ENCODE peak calls at places on chromosomes 2 and 18, in six cellular contexts. One of them, this sample, is unnamed.

GRCh38 chr2:162245051-162245450 is 1.8 kb upstream of the FAP start:
- DNase-seq in IMR-90: no peak
- DNase-seq in effector memory CD4-positive, alpha-beta T cell: no peak
- DNase-seq in left ventricle myocardium inferior: no peak
- DNase-seq in GM23248: peak; percentile 55
- DNase-seq in neural progenitor cell: no peak
- DNase-seq in this sample: no peak

GRCh38 chr2:240554767-240555493 is 2.9 kb downstream of the ANKMY1 start:
- DNase-seq in effector memory CD4-positive, alpha-beta T cell: no peak
- DNase-seq in GM23248: no peak
- DNase-seq in left ventricle myocardium inferior: no peak
- DNase-seq in neural progenitor cell: peak; percentile 1
- DNase-seq in IMR-90: no peak
- DNase-seq in this sample: no peak

GRCh38 chr2:197633109-197633657 is 42.2 kb downstream of the RFTN2 start:
- DNase-seq in GM23248: peak; percentile 2
- DNase-seq in left ventricle myocardium inferior: no peak
- DNase-seq in IMR-90: no peak
- DNase-seq in effector memory CD4-positive, alpha-beta T cell: no peak
- DNase-seq in neural progenitor cell: no peak
- DNase-seq in this sample: no peak

GRCh38 chr2:66522591-66523379 is 87.9 kb downstream of the MEIS1 start:
- DNase-seq in left ventricle myocardium inferior: no peak
- DNase-seq in GM23248: no peak
- DNase-seq in effector memory CD4-positive, alpha-beta T cell: no peak
- DNase-seq in IMR-90: no peak
- DNase-seq in neural progenitor cell: no peak
- DNase-seq in this sample: no peak

GRCh38 chr2:231554748-231555545 is 24.7 kb upstream of the NMUR1 start:
- DNase-seq in IMR-90: peak; percentile 50
- DNase-seq in left ventricle myocardium inferior: peak; percentile 77
- DNase-seq in effector memory CD4-positive, alpha-beta T cell: no peak
- DNase-seq in neural progenitor cell: no peak
- DNase-seq in GM23248: peak; percentile 45
- DNase-seq in this sample: no peak

GRCh38 chr2:195545811-195546210 is 111.2 kb upstream of the SLC39A10 start:
- DNase-seq in effector memory CD4-positive, alpha-beta T cell: no peak
- DNase-seq in IMR-90: no peak
- DNase-seq in left ventricle myocardium inferior: no peak
- DNase-seq in neural progenitor cell: no peak
- DNase-seq in GM23248: no peak
- DNase-seq in this sample: no peak

GRCh38 chr2:128663371-128664050 is 344.8 kb upstream of the HS6ST1 start:
- DNase-seq in left ventricle myocardium inferior: no peak
- DNase-seq in effector memory CD4-positive, alpha-beta T cell: no peak
- DNase-seq in GM23248: no peak
- DNase-seq in neural progenitor cell: no peak
- DNase-seq in IMR-90: no peak
- DNase-seq in this sample: no peak

GRCh38 chr2:86038291-86039081 is 67.2 kb downstream of the POLR1A start:
- DNase-seq in neural progenitor cell: no peak
- DNase-seq in GM23248: peak; percentile 82
- DNase-seq in left ventricle myocardium inferior: no peak
- DNase-seq in effector memory CD4-positive, alpha-beta T cell: peak; percentile 82
- DNase-seq in IMR-90: no peak
- DNase-seq in this sample: peak; percentile 84

GRCh38 chr2:97713296-97714083 is at the start of gene ZAP70:
- DNase-seq in left ventricle myocardium inferior: peak; percentile 10
- DNase-seq in neural progenitor cell: no peak
- DNase-seq in IMR-90: no peak
- DNase-seq in GM23248: no peak
- DNase-seq in effector memory CD4-positive, alpha-beta T cell: peak; percentile 29
- DNase-seq in this sample: peak; percentile 83

GRCh38 chr2:172227719-172228118 is 125.0 kb upstream of the DLX2 start:
- DNase-seq in GM23248: no peak
- DNase-seq in left ventricle myocardium inferior: no peak
- DNase-seq in IMR-90: no peak
- DNase-seq in effector memory CD4-positive, alpha-beta T cell: no peak
- DNase-seq in neural progenitor cell: no peak
- DNase-seq in this sample: no peak

GRCh38 chr18:74294526-74294925 is 2.8 kb upstream of the CYB5A start:
- DNase-seq in GM23248: peak; percentile 35
- DNase-seq in neural progenitor cell: no peak
- DNase-seq in IMR-90: no peak
- DNase-seq in effector memory CD4-positive, alpha-beta T cell: no peak
- DNase-seq in left ventricle myocardium inferior: no peak
- DNase-seq in this sample: no peak

GRCh38 chr2:15630958-15631719 is 39.5 kb downstream of the DDX1 start:
- DNase-seq in GM23248: no peak
- DNase-seq in IMR-90: no peak
- DNase-seq in neural progenitor cell: no peak
- DNase-seq in left ventricle myocardium inferior: no peak
- DNase-seq in effector memory CD4-positive, alpha-beta T cell: no peak
- DNase-seq in this sample: no peak

GRCh38 chr2:15630121-15630957 is 38.7 kb downstream of the DDX1 start:
- DNase-seq in left ventricle myocardium inferior: no peak
- DNase-seq in neural progenitor cell: no peak
- DNase-seq in effector memory CD4-positive, alpha-beta T cell: no peak
- DNase-seq in GM23248: no peak
- DNase-seq in IMR-90: no peak
- DNase-seq in this sample: no peak

GRCh38 chr2:15633971-15634346 is 42.3 kb downstream of the DDX1 start:
- DNase-seq in GM23248: no peak
- DNase-seq in neural progenitor cell: no peak
- DNase-seq in IMR-90: no peak
- DNase-seq in effector memory CD4-positive, alpha-beta T cell: no peak
- DNase-seq in left ventricle myocardium inferior: no peak
- DNase-seq in this sample: no peak

GRCh38 chr2:15633043-15633970 is 41.6 kb downstream of the DDX1 start:
- DNase-seq in GM23248: no peak
- DNase-seq in effector memory CD4-positive, alpha-beta T cell: no peak
- DNase-seq in IMR-90: no peak
- DNase-seq in left ventricle myocardium inferior: no peak
- DNase-seq in neural progenitor cell: no peak
- DNase-seq in this sample: no peak

GRCh38 chr2:15631883-15632282 is 40.2 kb downstream of the DDX1 start:
- DNase-seq in neural progenitor cell: no peak
- DNase-seq in effector memory CD4-positive, alpha-beta T cell: no peak
- DNase-seq in GM23248: no peak
- DNase-seq in IMR-90: no peak
- DNase-seq in left ventricle myocardium inferior: no peak
- DNase-seq in this sample: no peak
- H3K36me3 ChIP-seq in neural progenitor cell: peaks cover 31% of the 10 kb centered on the region
- H3K36me3 ChIP-seq in effector memory CD4-positive, alpha-beta T cell: peaks cover 64% of the 10 kb centered on the region
- H3K36me3 ChIP-seq in GM23248: peaks cover 65% of the 10 kb centered on the region
- H3K36me3 ChIP-seq in IMR-90: peaks cover 30% of the 10 kb centered on the region
- H3K36me3 ChIP-seq in left ventricle myocardium inferior: peaks cover 78% of the 10 kb centered on the region
- H3K36me3 ChIP-seq in this sample: peaks cover 78% of the 10 kb centered on the region

DNA sequence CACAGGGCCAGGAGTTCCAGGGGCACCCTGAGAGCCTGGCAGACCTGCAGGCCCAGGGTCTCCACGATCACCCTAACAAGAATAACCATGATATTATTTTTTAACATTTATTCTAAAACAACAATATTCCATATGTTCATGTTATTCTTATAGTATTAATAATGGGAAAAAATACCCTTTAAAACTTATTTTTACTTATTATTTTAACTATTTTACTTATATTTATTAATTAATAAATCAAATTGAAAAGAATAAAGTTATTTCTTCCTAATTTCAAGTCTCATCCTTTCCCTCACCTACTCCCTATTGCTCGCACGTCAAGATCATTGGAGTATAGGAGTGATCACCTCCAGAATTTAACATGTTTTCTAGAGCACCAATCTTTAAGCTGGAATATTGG is 71.7 kb downstream of the COL3A1 start:
- DNase-seq in IMR-90: no peak
- DNase-seq in neural progenitor cell: no peak
- DNase-seq in left ventricle myocardium inferior: no peak
- DNase-seq in GM23248: no peak
- DNase-seq in effector memory CD4-positive, alpha-beta T cell: no peak
- DNase-seq in this sample: no peak
- H3K4me1 ChIP-seq in IMR-90: peaks cover 5% of the 10 kb centered on the region
- H3K4me1 ChIP-seq in neural progenitor cell: no peaks in the 10 kb centered on the region
- H3K4me1 ChIP-seq in left ventricle myocardium inferior: no peaks in the 10 kb centered on the region
- H3K4me1 ChIP-seq in GM23248: peaks cover 19% of the 10 kb centered on the region
- H3K4me1 ChIP-seq in effector memory CD4-positive, alpha-beta T cell: no peaks in the 10 kb centered on the region
- H3K4me1 ChIP-seq in this sample: no peaks in the 10 kb centered on the region

GRCh38 chr2:121613152-121613551 is 36.1 kb downstream of the CLASP1 start:
- DNase-seq in effector memory CD4-positive, alpha-beta T cell: no peak
- DNase-seq in GM23248: no peak
- DNase-seq in neural progenitor cell: no peak
- DNase-seq in IMR-90: no peak
- DNase-seq in left ventricle myocardium inferior: no peak
- DNase-seq in this sample: no peak

GRCh38 chr2:121611730-121612705 is 37.2 kb downstream of the CLASP1 start:
- DNase-seq in GM23248: no peak
- DNase-seq in left ventricle myocardium inferior: no peak
- DNase-seq in effector memory CD4-positive, alpha-beta T cell: no peak
- DNase-seq in neural progenitor cell: no peak
- DNase-seq in IMR-90: no peak
- DNase-seq in this sample: no peak

GRCh38 chr2:121613774-121614173 is 35.5 kb downstream of the CLASP1 start:
- DNase-seq in GM23248: no peak
- DNase-seq in left ventricle myocardium inferior: no peak
- DNase-seq in IMR-90: peak; percentile 19
- DNase-seq in neural progenitor cell: no peak
- DNase-seq in effector memory CD4-positive, alpha-beta T cell: no peak
- DNase-seq in this sample: no peak

GRCh38 chr2:121617042-121617599 is 32.1 kb downstream of the CLASP1 start:
- DNase-seq in effector memory CD4-positive, alpha-beta T cell: no peak
- DNase-seq in IMR-90: peak; percentile 44
- DNase-seq in left ventricle myocardium inferior: no peak
- DNase-seq in GM23248: peak; percentile 10
- DNase-seq in neural progenitor cell: peak; percentile 21
- DNase-seq in this sample: no peak
- H3K27ac ChIP-seq in effector memory CD4-positive, alpha-beta T cell: no peak overlapping the region
- H3K27ac ChIP-seq in IMR-90: no peak overlapping the region
- H3K27ac ChIP-seq in left ventricle myocardium inferior: peak overlapping the region; percentile 21
- H3K27ac ChIP-seq in GM23248: no peak overlapping the region
- H3K27ac ChIP-seq in neural progenitor cell: no peak overlapping the region
- H3K27ac ChIP-seq in this sample: no peak overlapping the region

DNA sequence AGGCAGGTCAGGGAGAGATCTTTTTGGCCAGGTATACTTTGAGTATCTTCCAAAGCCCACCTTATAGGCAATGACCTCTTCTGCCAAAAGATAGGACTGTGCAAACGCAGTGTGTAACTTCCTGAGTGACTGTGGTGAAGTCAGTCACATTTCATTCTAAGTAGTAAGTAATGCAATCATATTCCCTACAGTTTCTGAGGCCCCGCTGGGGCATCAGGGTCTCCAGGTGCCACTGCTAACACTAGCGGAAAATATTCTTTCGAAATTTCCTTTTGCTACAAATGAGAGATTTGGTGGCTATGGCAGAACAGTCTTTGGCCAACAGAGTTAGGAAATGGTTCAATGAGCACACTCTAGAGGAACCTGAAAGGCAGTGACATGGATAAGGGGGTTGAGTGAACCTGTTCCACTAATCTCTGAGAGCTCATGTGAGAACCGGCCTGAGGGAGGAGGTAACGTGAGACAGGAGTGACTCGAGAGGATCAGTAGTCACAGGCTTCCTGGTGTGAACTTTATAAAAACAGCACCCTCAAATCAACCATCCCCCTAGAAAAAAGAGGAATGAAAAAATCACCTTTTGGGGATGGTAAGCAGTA is 102.6 kb upstream of the LPIN2 start:
- DNase-seq in neural progenitor cell: no peak
- DNase-seq in left ventricle myocardium inferior: no peak
- DNase-seq in IMR-90: no peak
- DNase-seq in effector memory CD4-positive, alpha-beta T cell: no peak
- DNase-seq in GM23248: no peak
- DNase-seq in this sample: no peak
- H3K36me3 ChIP-seq in neural progenitor cell: no peaks in the 10 kb centered on the region
- H3K36me3 ChIP-seq in left ventricle myocardium inferior: peaks cover 58% of the 10 kb centered on the region
- H3K36me3 ChIP-seq in IMR-90: no peaks in the 10 kb centered on the region
- H3K36me3 ChIP-seq in effector memory CD4-positive, alpha-beta T cell: no peaks in the 10 kb centered on the region
- H3K36me3 ChIP-seq in GM23248: no peaks in the 10 kb centered on the region
- H3K36me3 ChIP-seq in this sample: no peaks in the 10 kb centered on the region

GRCh38 chr2:64106481-64106880 is 37.7 kb downstream of the PELI1 start:
- DNase-seq in IMR-90: no peak
- DNase-seq in GM23248: no peak
- DNase-seq in left ventricle myocardium inferior: no peak
- DNase-seq in effector memory CD4-positive, alpha-beta T cell: no peak
- DNase-seq in neural progenitor cell: no peak
- DNase-seq in this sample: no peak

GRCh38 chr2:64111426-64111825 is 32.8 kb downstream of the PELI1 start:
- DNase-seq in GM23248: peak; percentile 25
- DNase-seq in effector memory CD4-positive, alpha-beta T cell: no peak
- DNase-seq in left ventricle myocardium inferior: no peak
- DNase-seq in neural progenitor cell: no peak
- DNase-seq in IMR-90: peak; percentile 12
- DNase-seq in this sample: no peak

GRCh38 chr2:64105676-64106461 is 38.4 kb downstream of the PELI1 start:
- DNase-seq in neural progenitor cell: no peak
- DNase-seq in left ventricle myocardium inferior: no peak
- DNase-seq in GM23248: no peak
- DNase-seq in effector memory CD4-positive, alpha-beta T cell: no peak
- DNase-seq in IMR-90: no peak
- DNase-seq in this sample: no peak

GRCh38 chr2:64112016-64112415 is 32.2 kb downstream of the PELI1 start:
- DNase-seq in GM23248: no peak
- DNase-seq in neural progenitor cell: no peak
- DNase-seq in IMR-90: no peak
- DNase-seq in left ventricle myocardium inferior: no peak
- DNase-seq in effector memory CD4-positive, alpha-beta T cell: no peak
- DNase-seq in this sample: no peak

DNA sequence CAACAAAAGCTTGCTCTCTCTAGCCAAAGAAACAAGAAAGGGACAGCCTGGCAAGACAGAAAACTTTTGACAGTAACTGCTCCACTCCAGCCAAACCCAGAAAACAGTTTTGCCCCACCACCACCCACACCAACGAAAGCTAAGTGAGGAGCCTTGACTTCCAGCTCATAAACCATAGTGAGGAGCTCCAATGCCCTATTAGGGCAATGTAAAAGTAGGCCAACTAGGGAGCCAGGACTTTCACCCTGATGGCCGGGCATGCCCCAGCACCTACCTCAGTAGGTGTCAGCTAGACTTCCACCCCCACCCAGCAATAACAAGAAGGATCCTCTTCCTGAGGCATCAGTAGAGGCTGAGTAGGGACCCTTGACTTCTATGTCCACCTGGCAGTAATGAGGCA is 35.4 kb downstream of the PELI1 start:
- DNase-seq in IMR-90: no peak
- DNase-seq in neural progenitor cell: no peak
- DNase-seq in left ventricle myocardium inferior: no peak
- DNase-seq in GM23248: no peak
- DNase-seq in effector memory CD4-positive, alpha-beta T cell: no peak
- DNase-seq in this sample: no peak
- H3K4me1 ChIP-seq in IMR-90: no peaks in the 10 kb centered on the region
- H3K4me1 ChIP-seq in neural progenitor cell: no peaks in the 10 kb centered on the region
- H3K4me1 ChIP-seq in left ventricle myocardium inferior: peaks cover 42% of the 10 kb centered on the region
- H3K4me1 ChIP-seq in GM23248: peaks cover 21% of the 10 kb centered on the region
- H3K4me1 ChIP-seq in effector memory CD4-positive, alpha-beta T cell: peaks cover 5% of the 10 kb centered on the region
- H3K4me1 ChIP-seq in this sample: peaks cover 7% of the 10 kb centered on the region

GRCh38 chr2:39508243-39508642 is 71.2 kb upstream of the MAP4K3 start:
- DNase-seq in neural progenitor cell: no peak
- DNase-seq in GM23248: peak; percentile 53
- DNase-seq in effector memory CD4-positive, alpha-beta T cell: no peak
- DNase-seq in left ventricle myocardium inferior: no peak
- DNase-seq in IMR-90: peak; percentile 88
- DNase-seq in this sample: no peak
- H3K27ac ChIP-seq in neural progenitor cell: no peak overlapping the region
- H3K27ac ChIP-seq in GM23248: no peak overlapping the region
- H3K27ac ChIP-seq in effector memory CD4-positive, alpha-beta T cell: no peak overlapping the region
- H3K27ac ChIP-seq in left ventricle myocardium inferior: no peak overlapping the region
- H3K27ac ChIP-seq in IMR-90: peak overlapping the region; percentile 98
- H3K27ac ChIP-seq in this sample: no peak overlapping the region

This sample was measured in naive thymus-derived CD4-positive, alpha-beta T cell.